ENCODE peak calls at places on chromosomes 16 and 17, in five cellular contexts. E, U, S, C and A are unnamed samples.

GRCh38 chr17:82845163-82845807 is 5.5 kb upstream of the ZNF750 start:
- DNase-seq in E (peak; percentile 44), U (no peak), S (no peak), C (no peak), A (no peak)

GRCh38 chr17:80104321-80104955 is 3.1 kb downstream of the GAA start:
- DNase-seq in E (no peak), U (no peak), S (peak; percentile 26), C (no peak), A (no peak)

GRCh38 chr16:11439790-11440656 is 94.8 kb downstream of the RMI2 start:
- DNase-seq in E (no peak), U (no peak), S (no peak), C (peak; percentile 24), A (no peak)

GRCh38 chr17:67276075-67276474 is 31.1 kb upstream of the HELZ start:
- DNase-seq in E (no peak), U (no peak), S (no peak), C (no peak), A (no peak)

GRCh38 chr17:31052187-31052889 is 42.4 kb upstream of the NF1 start:
- DNase-seq in E (peak; percentile 38), U (no peak), S (peak; percentile 36), C (no peak), A (no peak)

GRCh38 chr16:24875466-24875865 is 29.7 kb downstream of the SLC5A11 start:
- DNase-seq in E (no peak), U (no peak), S (no peak), C (no peak), A (no peak)

GRCh38 chr17:77327566-77328463 is 187.0 kb downstream of the SEC14L1 start:
- DNase-seq in E (peak; percentile 27), U (peak; percentile 37), S (no peak), C (peak; percentile 82), A (peak; percentile 61)

GRCh38 chr16:3118204-3118790 is 5.9 kb downstream of the ZNF205 start:
- DNase-seq in E (no peak), U (no peak), S (no peak), C (no peak), A (no peak)

GRCh38 chr16:68470461-68471150 is 22.3 kb upstream of the SMPD3 start:
- DNase-seq in E (no peak), U (no peak), S (no peak), C (no peak), A (peak; percentile 42)

GRCh38 chr16:80463303-80463702 is 77.5 kb upstream of the DYNLRB2 start:
- DNase-seq in E (no peak), U (no peak), S (no peak), C (peak; percentile 63), A (no peak)

GRCh38 chr16:57809276-57809793 is 7.0 kb upstream of the KIFC3 start:
- DNase-seq in E (no peak), U (peak; percentile 17), S (no peak), C (no peak), A (no peak)

GRCh38 chr16:57808589-57808988 is 6.3 kb upstream of the KIFC3 start:
- DNase-seq in E (no peak), U (no peak), S (no peak), C (no peak), A (no peak)

GRCh38 chr16:57809843-57810196 is 7.5 kb upstream of the KIFC3 start:
- DNase-seq in E (no peak), U (no peak), S (no peak), C (no peak), A (no peak)

GRCh38 chr16:57807968-57808528 is 5.8 kb upstream of the KIFC3 start:
- DNase-seq in E (peak; percentile 81), U (peak; percentile 72), S (peak; percentile 82), C (peak; percentile 91), A (peak; percentile 89)

GRCh38 chr16:57810197-57811024 is 8.1 kb upstream of the KIFC3 start:
- DNase-seq in E (peak; percentile 89), U (peak; percentile 91), S (peak; percentile 66), C (peak; percentile 97), A (peak; percentile 90)
- H3K27ac ChIP-seq in E (no peak overlapping the region), U (peak overlapping the region; percentile 78), S (no peak overlapping the region), C (peak overlapping the region; percentile 83), A (peak overlapping the region; percentile 53)

GRCh38 chr17:40326014-40326831 is 17.2 kb downstream of the RARA start:
- DNase-seq in E (no peak), U (peak; percentile 85), S (no peak), C (no peak), A (no peak)
- H3K4me3 ChIP-seq in E (no peak overlapping the region), U (peak overlapping the region; percentile 67), S (no peak overlapping the region), C (no peak overlapping the region), A (no peak overlapping the region)

DNA sequence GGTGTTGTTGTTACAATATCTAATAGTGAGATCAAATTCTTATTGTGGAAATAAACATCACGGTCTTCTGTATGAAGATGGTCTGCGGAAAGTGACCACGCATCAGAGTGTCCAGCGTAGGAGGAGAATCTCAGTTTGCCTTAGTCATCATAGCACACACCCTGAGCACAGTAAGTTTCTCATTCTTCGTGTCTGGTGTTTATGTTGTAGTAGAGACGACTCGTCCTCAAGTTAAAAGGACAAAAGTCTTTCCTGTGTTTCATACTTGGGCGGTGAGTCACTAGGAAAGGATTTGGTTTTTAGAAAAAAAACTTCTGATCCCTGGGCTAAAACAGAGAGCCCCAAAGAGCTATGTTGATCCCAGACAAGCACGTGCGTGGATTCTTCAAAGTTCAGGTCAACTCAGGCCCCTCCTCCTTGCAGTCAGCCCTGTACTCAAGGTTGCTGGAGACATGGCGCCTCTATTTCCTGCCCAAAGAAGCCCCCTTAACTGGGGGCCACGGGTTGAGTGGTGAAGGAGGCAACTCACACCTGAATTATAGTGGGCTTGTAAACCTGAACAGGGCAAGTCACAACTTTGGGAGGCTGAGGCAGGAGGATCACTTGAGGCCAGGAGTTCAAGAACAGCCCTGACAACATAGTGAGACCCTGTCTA is 170.4 kb downstream of the ZFHX3 start:
- DNase-seq in E (no peak), U (no peak), S (no peak), C (peak; percentile 32), A (no peak)
- H3K27ac ChIP-seq in E (no peak overlapping the region), U (no peak overlapping the region), S (no peak overlapping the region), C (peak overlapping the region; percentile 82), A (no peak overlapping the region)

DNA sequence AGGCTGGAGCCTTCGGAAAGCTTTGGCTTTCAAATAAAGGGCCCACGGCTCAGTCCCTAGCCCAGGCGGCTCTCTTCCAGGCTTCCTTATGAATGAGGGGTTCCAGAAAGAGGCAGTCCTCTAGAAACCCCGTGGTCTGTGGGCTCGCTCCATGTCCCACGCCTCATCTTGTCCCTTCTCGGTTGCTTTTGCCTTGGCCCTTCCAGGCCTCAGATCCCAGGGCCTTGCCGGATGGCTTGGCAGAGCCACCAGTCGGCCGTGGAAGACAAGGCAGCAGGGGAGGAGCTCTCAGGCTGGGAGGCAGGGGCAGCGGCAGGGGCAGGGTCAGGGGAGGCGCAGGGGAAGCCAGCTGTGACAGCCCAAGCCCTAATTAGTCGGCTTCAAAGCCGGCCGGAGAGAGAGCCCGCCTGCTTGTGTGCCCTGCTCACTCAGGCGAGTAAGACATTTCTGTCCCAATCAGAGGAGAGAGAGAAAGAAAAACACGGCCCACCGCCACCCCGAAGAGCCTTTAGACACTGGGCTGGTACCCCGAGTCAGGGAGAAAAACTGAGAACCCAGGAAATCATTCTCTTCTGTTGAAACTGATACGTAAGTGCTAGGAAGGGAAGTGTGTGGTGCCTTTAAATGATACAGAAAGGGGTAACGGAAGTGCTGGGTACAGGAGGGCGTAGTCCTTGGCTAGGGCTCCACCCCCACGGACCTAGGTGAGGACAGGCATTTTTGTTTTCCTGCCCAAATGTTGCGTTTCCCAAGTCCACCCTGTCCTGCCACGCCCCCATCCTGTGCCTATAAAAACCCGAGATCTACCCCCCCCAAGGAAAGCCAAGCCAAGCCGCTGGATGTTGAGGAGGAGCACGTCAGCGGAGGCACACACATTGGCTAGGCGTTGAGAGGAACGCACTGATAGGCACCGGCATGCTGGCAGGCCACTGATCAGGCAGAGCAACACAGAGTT is 27.8 kb upstream of the MEIOC start:
- DNase-seq in E (no peak), U (no peak), S (no peak), C (no peak), A (peak; percentile 25)
- H3K4me3 ChIP-seq in E (no peak overlapping the region), U (no peak overlapping the region), S (no peak overlapping the region), C (no peak overlapping the region), A (peak overlapping the region; percentile 1)

GRCh38 chr16:49846800-49847199 is 9.1 kb downstream of the ZNF423 start:
- DNase-seq in E (no peak), U (no peak), S (no peak), C (no peak), A (no peak)

GRCh38 chr16:49844399-49844798 is 11.5 kb downstream of the ZNF423 start:
- DNase-seq in E (no peak), U (no peak), S (no peak), C (no peak), A (no peak)

GRCh38 chr16:49839462-49839825 is 16.5 kb downstream of the ZNF423 start:
- DNase-seq in E (no peak), U (no peak), S (no peak), C (no peak), A (no peak)

GRCh38 chr16:49842972-49843371 is 12.9 kb downstream of the ZNF423 start:
- DNase-seq in E (no peak), U (no peak), S (no peak), C (no peak), A (no peak)

DNA sequence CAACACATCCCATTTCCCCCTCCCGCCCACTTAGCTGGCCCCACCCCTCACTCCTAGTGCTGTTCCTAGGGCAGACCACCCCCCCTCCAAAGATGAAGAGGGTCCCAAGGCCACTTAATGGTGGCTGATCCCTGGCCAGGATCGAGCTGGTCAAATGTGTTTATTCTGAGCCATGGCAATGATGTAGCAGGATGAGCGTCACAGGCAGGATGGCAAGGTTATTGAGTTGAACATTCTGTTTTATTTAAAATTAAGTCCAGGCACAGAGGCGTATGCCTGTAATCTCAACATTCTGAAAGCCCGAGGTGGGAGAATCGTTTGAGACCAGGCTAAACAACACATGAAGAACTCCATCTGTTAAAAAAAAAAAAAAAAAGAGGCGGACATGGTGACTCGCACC is 12.2 kb downstream of the ZNF423 start:
- DNase-seq in E (no peak), U (no peak), S (no peak), C (no peak), A (no peak)
- H3K27ac ChIP-seq in E (no peak overlapping the region), U (no peak overlapping the region), S (no peak overlapping the region), C (no peak overlapping the region), A (no peak overlapping the region)

DNA sequence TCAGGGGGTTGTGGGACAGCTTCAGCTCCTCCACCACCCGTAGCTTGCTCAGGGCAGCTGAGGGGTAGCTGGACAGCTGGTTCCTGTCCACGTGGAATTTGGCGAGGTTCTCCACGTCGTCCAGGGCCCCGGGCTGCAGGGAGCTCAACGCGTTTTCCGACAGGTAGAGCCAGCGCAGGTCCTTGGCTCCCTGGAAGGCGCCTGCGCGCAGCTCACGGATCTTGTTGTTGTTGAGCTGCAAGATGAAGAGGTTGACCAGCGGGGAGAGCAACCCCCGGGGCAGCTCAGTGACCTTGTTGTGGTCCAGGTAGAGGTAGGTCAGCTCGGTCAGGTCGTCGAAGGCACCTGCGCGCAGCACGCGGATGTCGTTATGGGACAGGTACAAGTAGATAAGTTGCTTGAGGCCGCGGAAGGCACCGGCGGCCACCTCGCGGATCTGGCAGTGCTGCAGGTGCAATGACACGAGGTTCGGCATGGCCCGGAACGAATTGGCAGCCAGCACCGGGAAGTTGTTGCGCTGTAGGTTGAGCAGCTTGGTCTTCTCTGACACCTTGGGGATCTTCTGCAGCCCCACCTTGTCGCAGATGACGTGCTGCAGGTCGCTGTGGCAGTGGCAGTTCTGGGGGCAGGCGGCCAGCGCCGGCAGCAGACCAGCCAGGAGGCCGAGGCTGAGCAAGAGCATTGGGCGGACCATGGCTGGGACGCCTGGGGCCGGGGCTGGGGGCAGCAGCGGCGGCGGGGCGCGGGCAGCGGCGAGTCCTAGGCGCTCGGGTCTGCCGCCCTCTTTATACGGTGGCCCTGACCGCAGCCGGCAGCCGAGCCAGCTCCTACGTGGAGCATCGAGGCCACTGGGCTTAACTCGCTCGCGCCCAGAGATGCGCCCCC is at the start of gene CHAD:
- DNase-seq in E (no peak), U (no peak), S (no peak), C (no peak), A (peak; percentile 31)
- H3K4me3 ChIP-seq in E (no peak within 1 kb of the TSS), U (no peak within 1 kb of the TSS), S (peak within 1 kb of the TSS; percentile 24), C (peak within 1 kb of the TSS; percentile 15), A (peak within 1 kb of the TSS; percentile 11)